ENCODE peak calls at places on chromosome 3, in four cellular contexts. U is WTC11; N is activated CD8-positive, alpha-beta memory T cell treated with anti-CD3 and anti-CD28 coated beads for 4 hours; G is GM04504. R is an unnamed sample.

GRCh38 chr3:167941234-167941995 is 154.3 kb downstream of the GOLIM4 start:
- DNase-seq in G (peak; percentile 50), U (no peak), N (no peak), R (no peak)

GRCh38 chr3:127446756-127447155 is 143.8 kb downstream of the TPRA1 start:
- DNase-seq in N (no peak), G (no peak), U (no peak), R (no peak)

GRCh38 chr3:129697229-129697970 is 90.9 kb upstream of the PLXND1 start:
- DNase-seq in U (no peak), N (no peak), G (no peak), R (no peak)

GRCh38 chr3:171056528-171056927 is 30.0 kb upstream of the SLC2A2 start:
- DNase-seq in G (no peak), N (no peak), U (no peak), R (no peak)

GRCh38 chr3:150740733-150741496 is 22.1 kb downstream of the SIAH2 start:
- DNase-seq in U (no peak), N (no peak), G (no peak), R (no peak)

GRCh38 chr3:171860830-171861535 is 17.8 kb downstream of the TMEM212 start:
- DNase-seq in U (no peak), G (peak; percentile 66), N (no peak), R (no peak)

GRCh38 chr3:71564361-71564760 is 19.2 kb downstream of the FOXP1 start:
- DNase-seq in N (no peak), U (no peak), G (no peak), R (no peak)

GRCh38 chr3:120113128-120114116 is 19.2 kb upstream of the GSK3B start:
- DNase-seq in G (peak; percentile 59), N (no peak), U (no peak), R (no peak)

GRCh38 chr3:52109556-52110380 is 44.5 kb downstream of the POC1A start:
- DNase-seq in N (no peak), U (no peak), G (no peak), R (peak; percentile 6)

GRCh38 chr3:192827208-192827607 is 90.4 kb downstream of the MB21D2 start:
- DNase-seq in G (no peak), U (no peak), N (no peak), R (no peak)

GRCh38 chr3:140244893-140245292 is 309.9 kb downstream of the CLSTN2 start:
- DNase-seq in G (no peak), U (no peak), N (no peak), R (no peak)

GRCh38 chr3:158961911-158962310 is 160.1 kb downstream of the MFSD1 start:
- DNase-seq in N (no peak), U (no peak), G (no peak), R (no peak)

GRCh38 chr3:136802481-136802996 is 16.4 kb upstream of the SLC35G2 start:
- DNase-seq in N (no peak), U (no peak), G (no peak), R (no peak)

GRCh38 chr3:143750856-143751255 is 97.4 kb downstream of the SLC9A9 start:
- DNase-seq in U (no peak), N (no peak), G (no peak), R (no peak)

GRCh38 chr3:155352900-155353490 is 59.5 kb upstream of the STRIT1 start:
- DNase-seq in N (no peak), U (no peak), G (peak; percentile 17), R (peak; percentile 54)

GRCh38 chr3:178741020-178741419 is 204.8 kb downstream of the KCNMB2 start:
- DNase-seq in N (no peak), U (no peak), G (no peak), R (no peak)

GRCh38 chr3:111715911-111716523 is 120.9 kb upstream of the ZBED2 start:
- DNase-seq in G (no peak), N (no peak), U (peak; percentile 27), R (peak; percentile 48)

GRCh38 chr3:56629044-56629443 is 54.0 kb downstream of the TASOR start:
- DNase-seq in U (no peak), N (no peak), G (no peak), R (no peak)

GRCh38 chr3:42189071-42189470 is 76.9 kb downstream of the CCK start:
- DNase-seq in N (no peak), G (no peak), U (no peak), R (no peak)

GRCh38 chr3:99467420-99467819 is 171.0 kb upstream of the COL8A1 start:
- DNase-seq in N (no peak), U (no peak), G (no peak), R (no peak)

GRCh38 chr3:197793246-197793645 is 2.2 kb downstream of the LRCH3 start:
- DNase-seq in N (no peak), G (no peak), U (no peak), R (no peak)

GRCh38 chr3:14278799-14279705 is 100.4 kb downstream of the LSM3 start:
- DNase-seq in G (no peak), N (no peak), U (peak; percentile 41), R (no peak)

GRCh38 chr3:191414286-191414685 is 46.7 kb upstream of the PYDC2 start:
- DNase-seq in U (no peak), N (no peak), G (no peak), R (no peak)

GRCh38 chr3:187318819-187319616 is 27.5 kb upstream of the MASP1 start:
- DNase-seq in G (peak; percentile 77), U (peak; percentile 50), N (no peak), R (peak; percentile 53)

GRCh38 chr3:63763156-63763555 is 55.9 kb upstream of the C3orf49 start:
- DNase-seq in U (no peak), N (no peak), G (peak; percentile 31), R (no peak)

GRCh38 chr3:119318871-119319270 is 24.7 kb downstream of the ARHGAP31 start:
- DNase-seq in N (no peak), G (peak; percentile 56), U (no peak), R (no peak)

R was measured in SK-N-DZ.